ENCODE peak calls at places on chromosome 18, in five cellular contexts. L is CD4-positive, alpha-beta memory T cell; N is T47D; R is NAMALWA; V is NCI-H748 treated with DMSO at 0.1 percent for 48 hours. Q is an unnamed sample.

GRCh38 chr18:22914633-22915032 is 18.5 kb upstream of the RBBP8 start:
- DNase-seq in L (no peak), N (no peak), R (no peak), V (no peak), Q (no peak)

GRCh38 chr18:58501033-58501432 is 127.9 kb downstream of the ALPK2 start:
- DNase-seq in L (peak), N (no peak), R (peak), V (no peak), Q (no peak)

GRCh38 chr18:66344227-66344626 is 259.7 kb downstream of the CDH19 start:
- DNase-seq in L (no peak), N (no peak), R (no peak), V (peak), Q (no peak)

GRCh38 chr18:58884694-58885093 is 20.0 kb downstream of the ZNF532 start:
- DNase-seq in L (no peak), N (no peak), R (no peak), V (no peak), Q (no peak)

GRCh38 chr18:21769206-21769605 is 28.6 kb downstream of the MIB1 start:
- DNase-seq in L (no peak), N (no peak), R (no peak), V (no peak), Q (no peak)

GRCh38 chr18:57469884-57470283 is 34.7 kb downstream of the ONECUT2 start:
- DNase-seq in L (no peak), N (no peak), R (no peak), V (no peak), Q (no peak)

GRCh38 chr18:36200354-36200771 is 13.1 kb downstream of the MOCOS start:
- DNase-seq in L (no peak), N (no peak), R (no peak), V (no peak), Q (no peak)

GRCh38 chr18:12960846-12961397 is 13.1 kb downstream of the SEH1L start:
- DNase-seq in L (no peak), N (no peak), R (no peak), V (no peak), Q (no peak)

GRCh38 chr18:22933206-22933957 is at the start of gene RBBP8:
- DNase-seq in L (peak), N (peak), R (peak), V (peak), Q (peak)

GRCh38 chr18:34223893-34224422 is 755 bp downstream of the NOL4 start:
- DNase-seq in L (no peak), N (no peak), R (no peak), V (no peak), Q (no peak)

GRCh38 chr18:63216911-63217311 is 102.7 kb downstream of the BCL2 start:
- DNase-seq in L (peak), N (no peak), R (no peak), V (no peak), Q (peak)

GRCh38 chr18:25425030-25425429 is 73.1 kb upstream of the ZNF521 start:
- DNase-seq in L (no peak), N (no peak), R (no peak), V (no peak), Q (no peak)

GRCh38 chr18:58272779-58273500 is 228.9 kb downstream of the NEDD4L start:
- DNase-seq in L (no peak), N (no peak), R (no peak), V (no peak), Q (no peak)

GRCh38 chr18:77105021-77105420 is 27.6 kb downstream of the MBP start:
- DNase-seq in L (peak), N (no peak), R (no peak), V (no peak), Q (peak)

GRCh38 chr18:75219684-75220083 is 9.1 kb downstream of the TSHZ1 start:
- DNase-seq in L (no peak), N (no peak), R (no peak), V (no peak), Q (no peak)

Q was measured in central memory CD4-positive, alpha-beta T cell.